ENCODE peak calls at places on chromosomes 4 and X, in six cellular contexts. E, U, N, F, H and M are unnamed samples.

GRCh38 chrX:96004386-96004785 is 680.3 kb upstream of the DIAPH2 start:
- DNase-seq in E (no peak), H (no peak), N (no peak), F (no peak), U (peak), M (no peak)

GRCh38 chrX:53262918-53263394 is 18.4 kb downstream of the IQSEC2 start:
- DNase-seq in F (peak), H (no peak), U (peak), N (no peak), E (no peak), M (no peak)

GRCh38 chr4:41865306-41865980 is 69.8 kb upstream of the TMEM33 start:
- DNase-seq in E (no peak), N (no peak), U (no peak), F (no peak), H (no peak), M (no peak)

GRCh38 chr4:87949961-87950360 is 25.6 kb upstream of the SPP1 start:
- DNase-seq in F (no peak), N (peak), E (no peak), H (no peak), U (peak), M (no peak)

GRCh38 chr4:85928775-85929585 is 430.9 kb downstream of the MAPK10 start:
- DNase-seq in E (no peak), N (no peak), H (no peak), U (peak), F (no peak), M (no peak)

GRCh38 chr4:85579942-85580341 is 105.0 kb downstream of the ARHGAP24 start:
- DNase-seq in H (no peak), U (no peak), E (no peak), F (no peak), N (no peak), M (no peak)

GRCh38 chrX:132266583-132267355 is 47.5 kb upstream of the RAP2C start:
- DNase-seq in F (no peak), N (peak), E (no peak), U (peak), H (no peak), M (no peak)

GRCh38 chrX:41001327-41001726 is 83.9 kb upstream of the USP9X start:
- DNase-seq in N (no peak), F (no peak), U (no peak), H (no peak), E (no peak), M (no peak)

GRCh38 chr4:73311428-73311827 is 52.8 kb upstream of the ANKRD17 start:
- DNase-seq in E (no peak), N (no peak), F (no peak), U (peak), H (no peak), M (no peak)

DNA sequence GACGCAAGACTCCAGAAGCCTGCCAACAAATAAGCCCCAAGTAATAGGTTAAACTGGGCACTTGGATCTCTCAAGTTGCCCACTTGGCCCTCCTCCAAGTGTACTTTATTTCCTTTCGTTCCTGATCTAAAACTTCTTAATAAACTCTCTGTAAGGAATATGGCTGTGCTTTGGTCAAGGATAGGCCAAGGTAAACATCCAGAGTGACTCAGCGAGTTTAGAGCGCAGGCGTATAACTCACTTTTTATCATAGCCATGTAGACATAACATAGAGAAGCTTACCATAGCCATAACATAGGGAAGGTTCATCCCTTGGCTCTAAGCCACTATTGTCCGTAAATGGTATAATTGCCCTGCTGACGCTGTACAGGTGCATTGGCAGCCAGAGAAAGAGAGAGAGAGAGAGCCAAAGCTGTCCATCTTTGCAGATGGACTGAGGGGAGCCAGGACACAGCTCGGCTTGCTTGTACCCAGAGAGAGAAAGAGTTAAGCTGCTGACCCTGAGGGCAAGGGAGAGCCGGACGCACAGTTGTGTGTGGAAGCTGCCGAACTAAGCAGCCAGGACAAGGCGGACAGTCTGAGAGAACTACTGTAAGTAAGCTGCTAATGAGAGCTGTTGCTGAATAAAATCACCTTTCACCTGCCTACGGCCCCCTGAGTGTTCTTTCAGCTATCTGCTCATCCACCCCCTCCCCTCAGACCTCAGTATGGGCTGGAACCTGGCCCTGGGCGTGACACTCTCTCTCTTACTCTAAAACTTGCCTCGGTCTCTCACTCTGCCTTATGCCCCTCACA is 1.8 kb downstream of the TLR1 start:
- DNase-seq in N (no peak), F (no peak), U (no peak), E (no peak), H (no peak), M (no peak)
- H3K4me3 ChIP-seq in N (no peak), F (no peak), U (no peak), E (no peak), H (peak), M (no peak)

DNA sequence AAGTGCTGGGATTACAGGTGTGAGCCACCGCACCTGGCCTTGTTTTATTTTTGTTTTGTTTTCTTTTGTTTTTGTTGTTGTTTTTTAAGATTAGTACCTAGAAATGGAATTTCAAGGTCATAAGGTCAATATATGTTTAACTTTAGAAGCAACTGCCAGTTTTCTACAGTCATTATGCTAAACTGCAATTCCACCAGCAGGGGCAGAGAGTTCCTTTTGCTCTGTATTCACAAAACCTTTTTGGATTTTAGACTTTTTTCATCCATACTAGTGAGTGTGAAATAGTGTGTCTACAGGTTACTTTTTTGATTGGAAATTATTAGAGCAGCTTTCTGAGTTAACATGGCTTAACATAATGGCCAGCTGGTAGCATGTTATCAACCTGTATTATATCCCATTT is 580.6 kb downstream of the TRIML1 start:
- DNase-seq in H (no peak), E (no peak), N (no peak), U (no peak), F (no peak), M (no peak)
- TF ChIP-seq CTCF in H (no peak), E (peak), N (no peak), U (no peak), F (no peak), M (no peak)

GRCh38 chr4:173404296-173404865 is 5.5 kb upstream of the SCRG1 start:
- DNase-seq in U (no peak), N (no peak), F (no peak), H (no peak), E (no peak), M (no peak)

GRCh38 chr4:173403051-173403450 is 4.1 kb upstream of the SCRG1 start:
- DNase-seq in N (no peak), F (no peak), H (no peak), U (peak), E (no peak), M (no peak)

GRCh38 chr4:173397604-173398003 is 1.3 kb downstream of the SCRG1 start:
- DNase-seq in F (no peak), E (no peak), U (no peak), H (no peak), N (no peak), M (no peak)

GRCh38 chr4:173398251-173398650 is 665 bp downstream of the SCRG1 start:
- DNase-seq in H (no peak), N (no peak), U (no peak), E (no peak), F (no peak), M (no peak)

GRCh38 chr4:173399016-173399415 is at the start of gene SCRG1:
- DNase-seq in N (peak), H (peak), F (no peak), E (no peak), U (no peak), M (no peak)
- H3K4me3 ChIP-seq in N (no peak), H (no peak), F (no peak), E (no peak), U (no peak), M (no peak)

GRCh38 chr4:20422398-20422797 is 170.7 kb downstream of the SLIT2 start:
- DNase-seq in F (no peak), H (no peak), N (peak), E (no peak), U (peak), M (peak)

GRCh38 chr4:20421586-20421985 is 169.9 kb downstream of the SLIT2 start:
- DNase-seq in E (no peak), H (no peak), F (no peak), N (no peak), U (no peak), M (no peak)

GRCh38 chr4:20420916-20421315 is 169.2 kb downstream of the SLIT2 start:
- DNase-seq in N (no peak), E (no peak), F (no peak), H (no peak), U (no peak), M (no peak)

GRCh38 chr4:20416800-20417199 is 165.1 kb downstream of the SLIT2 start:
- DNase-seq in U (no peak), H (no peak), E (no peak), F (no peak), N (no peak), M (no peak)

GRCh38 chr4:20418865-20419451 is 167.3 kb downstream of the SLIT2 start:
- DNase-seq in N (no peak), E (peak), U (peak), H (no peak), F (peak), M (peak)
- TF ChIP-seq CTCF in N (peak), E (peak), U (peak), H (peak), F (peak), M (peak)

GRCh38 chrX:102155806-102156179 is at the start of gene BEX5:
- DNase-seq in E (no peak), H (no peak), F (no peak), U (no peak), N (peak), M (peak)
- H3K4me3 ChIP-seq in E (no peak), H (peak), F (no peak), U (peak), N (peak), M (peak)

DNA sequence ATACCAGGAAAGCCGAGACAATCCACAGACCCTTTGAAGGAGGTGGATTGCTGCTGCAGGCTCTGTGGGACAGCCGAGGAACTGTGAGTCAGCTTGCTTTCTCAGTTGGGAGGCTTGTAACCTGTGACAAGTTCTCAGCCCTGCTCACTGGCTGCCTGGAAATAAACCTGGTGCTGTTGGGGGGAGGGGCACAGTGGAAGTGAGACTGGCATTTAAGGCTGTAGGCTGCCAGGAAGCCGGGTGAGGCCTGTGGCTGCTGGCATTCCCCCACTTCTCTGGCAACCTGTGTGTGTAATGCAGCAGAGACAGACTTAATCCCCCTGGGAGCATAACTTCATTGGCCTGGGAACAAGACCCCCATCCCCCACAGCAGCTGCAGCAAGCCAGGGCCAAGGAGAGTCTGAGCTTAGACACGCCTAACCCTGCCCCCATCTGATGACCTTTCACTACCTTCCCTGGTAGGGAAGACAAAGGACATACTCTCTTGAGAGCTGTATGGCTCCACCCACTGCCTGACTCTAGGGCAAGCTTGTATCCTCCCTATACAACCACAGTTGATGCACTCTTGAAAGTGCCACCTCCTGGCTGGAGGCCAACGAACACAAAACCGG is 64.1 kb downstream of the ALPK1 start:
- DNase-seq in N (no peak), F (no peak), H (no peak), E (no peak), U (peak), M (peak)
- TF ChIP-seq CTCF in N (no peak), F (no peak), H (no peak), E (no peak), U (no peak), M (no peak)